ENCODE peak calls at places on chromosomes 16 and 17, in seven cellular contexts. O is breast epithelium, A is body of pancreas, Z is bronchial epithelial cell, Y is thoracic aorta, K is upper lobe of right lung, V is dorsolateral prefrontal cortex. Q is an unnamed sample.

GRCh38 chr17:17537311-17538099 is 41.3 kb upstream of the RASD1 start:
- DNase-seq in O (no peak), A (peak), Z (no peak), Y (no peak), K (no peak), V (no peak), Q (peak)

GRCh38 chr17:80751070-80751459 is 206.4 kb downstream of the RPTOR start:
- DNase-seq in O (no peak), A (no peak), Z (no peak), Y (no peak), K (no peak), V (no peak), Q (no peak)

GRCh38 chr17:39014044-39014794 is 47.0 kb upstream of the FBXO47 start:
- DNase-seq in O (no peak), A (no peak), Z (peak), Y (no peak), K (no peak), V (no peak), Q (peak)

GRCh38 chr16:30786936-30787612 is at the start of gene ZNF629:
- DNase-seq in O (peak), A (peak), Z (no peak), Y (peak), K (peak), V (peak), Q (peak)

GRCh38 chr17:42112552-42113176 is at the start of gene DHX58:
- DNase-seq in O (peak), A (peak), Z (peak), Y (no peak), K (peak), V (peak), Q (peak)

GRCh38 chr17:73801455-73802100 is 157.3 kb upstream of the SDK2 start:
- DNase-seq in O (no peak), A (no peak), Z (no peak), Y (no peak), K (no peak), V (no peak), Q (no peak)

GRCh38 chr16:29943846-29944669 is 17.8 kb upstream of the TMEM219 start:
- DNase-seq in O (no peak), A (peak), Z (peak), Y (no peak), K (no peak), V (no peak), Q (peak)

GRCh38 chr17:55527520-55528118 is 16.4 kb upstream of the SMIM36 start:
- DNase-seq in O (no peak), A (peak), Z (peak), Y (no peak), K (no peak), V (no peak), Q (peak)

GRCh38 chr17:66842505-66842904 is 7.6 kb downstream of the CACNG5 start:
- DNase-seq in O (no peak), A (no peak), Z (no peak), Y (no peak), K (no peak), V (no peak), Q (no peak)

GRCh38 chr17:45123930-45124796 is 8.2 kb downstream of the PLCD3 start:
- DNase-seq in O (no peak), A (no peak), Z (peak), Y (peak), K (no peak), V (no peak), Q (peak)

GRCh38 chr17:48175692-48176450 is 68.3 kb downstream of the SNX11 start:
- DNase-seq in O (no peak), A (no peak), Z (no peak), Y (no peak), K (no peak), V (no peak), Q (peak)

DNA sequence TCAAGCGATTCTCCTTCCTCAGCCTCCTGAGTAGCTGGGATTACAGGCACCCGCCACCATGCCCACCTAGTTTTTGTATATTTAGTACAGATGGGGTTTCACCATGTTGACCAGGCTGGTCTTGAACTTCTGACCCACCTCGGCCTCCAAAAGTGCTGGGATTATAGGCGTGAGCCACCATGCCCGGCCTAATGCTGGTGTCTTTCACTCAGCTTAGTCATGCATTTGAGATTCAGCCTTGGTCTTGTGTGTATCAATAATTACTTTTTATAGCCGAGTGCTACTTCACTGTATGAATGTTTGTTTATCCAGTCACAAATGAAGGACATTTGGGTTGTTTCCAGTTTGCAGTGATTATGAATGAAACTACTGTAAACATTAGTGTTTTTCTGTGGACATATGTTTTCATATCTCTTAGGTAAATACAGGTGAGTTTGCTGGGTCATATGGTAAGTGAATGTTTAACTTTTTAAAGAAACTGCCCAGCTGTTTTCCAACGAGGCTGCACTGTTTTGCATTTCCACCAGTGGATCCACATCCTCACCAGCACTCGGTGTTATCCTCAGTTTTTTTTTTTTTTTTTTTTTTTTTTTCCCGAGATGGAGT is 11.0 kb upstream of the PLCG2 start:
- DNase-seq in O (no peak), A (peak), Z (peak), Y (no peak), K (no peak), V (no peak), Q (no peak)
- TF ChIP-seq CTCF in O (no peak), A (no peak), Z (no peak), Y (no peak), K (no peak), V (no peak), Q (no peak)

GRCh38 chr16:3152273-3153076 is 17.6 kb downstream of the ZNF213 start:
- DNase-seq in O (peak), A (peak), Z (peak), Y (peak), K (peak), V (peak), Q (peak)

GRCh38 chr16:3152022-3152272 is 17.1 kb downstream of the ZNF213 start:
- DNase-seq in O (no peak), A (no peak), Z (no peak), Y (no peak), K (no peak), V (no peak), Q (no peak)

GRCh38 chr16:3155181-3155580 is 20.4 kb downstream of the ZNF213 start:
- DNase-seq in O (no peak), A (no peak), Z (no peak), Y (no peak), K (no peak), V (no peak), Q (no peak)

GRCh38 chr16:3150346-3151218 is 15.8 kb downstream of the ZNF213 start:
- DNase-seq in O (peak), A (peak), Z (peak), Y (peak), K (peak), V (peak), Q (peak)

DNA sequence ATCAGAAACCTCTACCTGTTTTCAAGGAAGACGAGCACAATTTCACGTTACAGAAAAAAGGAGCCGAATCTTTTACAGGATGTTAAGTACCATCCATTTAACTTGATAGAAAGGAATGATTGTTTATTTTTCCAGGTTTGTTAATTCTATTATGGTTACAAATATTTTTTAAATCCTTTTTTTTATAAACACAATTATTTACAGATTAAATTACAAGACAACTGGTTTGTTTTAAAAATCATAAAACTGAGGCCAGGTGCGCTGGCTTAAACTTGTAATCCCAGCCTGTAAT is 18.2 kb downstream of the ZNF213 start:
- DNase-seq in O (no peak), A (no peak), Z (no peak), Y (no peak), K (no peak), V (no peak), Q (no peak)
- H3K4me3 ChIP-seq in O (peak), A (no peak), Z (no peak), Y (no peak), K (peak), V (peak), Q (no peak)

DNA sequence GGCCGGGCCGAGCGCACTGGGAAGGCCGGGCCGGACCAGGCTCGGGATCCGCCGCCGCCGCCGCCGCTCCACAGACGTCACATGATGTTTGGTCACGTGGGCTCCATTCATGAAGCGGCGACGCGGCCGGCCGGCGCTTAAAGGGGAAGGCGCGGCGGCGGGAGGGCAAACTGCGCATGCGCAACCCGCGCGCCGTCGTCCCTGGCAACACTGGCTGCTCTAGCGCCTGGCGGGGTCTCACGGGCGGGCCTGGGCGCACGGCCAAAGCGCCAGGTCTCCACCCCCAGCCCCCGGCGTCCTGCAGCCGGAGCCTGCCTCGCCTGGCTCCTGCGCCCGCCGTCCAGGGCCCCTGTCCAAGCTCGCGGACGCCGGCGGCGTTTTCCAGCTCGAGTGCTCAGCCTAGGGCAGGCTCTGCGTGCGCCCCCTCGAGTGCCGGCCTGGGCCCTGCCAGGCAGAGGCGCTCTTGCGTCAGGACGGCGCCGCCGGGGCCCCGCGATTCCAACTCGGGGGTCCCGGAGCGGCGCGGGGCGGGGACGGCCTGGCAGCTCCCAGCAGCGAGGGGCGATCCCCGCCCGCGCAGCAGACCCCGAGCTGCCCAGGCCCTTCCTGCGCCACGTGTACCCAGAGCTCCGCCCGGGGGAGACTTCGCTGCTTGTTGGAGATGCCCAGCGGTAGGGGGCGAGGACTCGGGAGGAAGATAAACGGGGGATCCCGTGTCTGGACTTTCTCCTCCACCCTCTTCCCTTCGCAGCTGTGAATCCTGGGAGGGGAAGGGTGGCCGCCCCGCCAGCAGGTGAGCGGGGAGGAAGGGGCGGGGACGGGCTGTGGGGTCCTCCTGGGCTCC is at the start of gene MAFG:
- DNase-seq in O (peak), A (peak), Z (peak), Y (peak), K (peak), V (peak), Q (peak)
- TF ChIP-seq CTCF in O (peak), A (no peak), Z (no peak), Y (peak), K (peak), V (peak), Q (peak)

GRCh38 chr17:8150194-8151119 is 1.7 kb downstream of the PER1 start:
- DNase-seq in O (no peak), A (no peak), Z (no peak), Y (no peak), K (peak), V (no peak), Q (peak)
- H3K4me3 ChIP-seq in O (peak), A (no peak), Z (peak), Y (peak), K (peak), V (peak), Q (peak)

GRCh38 chr17:5286846-5287245 is 4.8 kb downstream of the RABEP1 start:
- DNase-seq in O (no peak), A (no peak), Z (no peak), Y (no peak), K (no peak), V (no peak), Q (no peak)

GRCh38 chr17:5282639-5283217 is 644 bp downstream of the RABEP1 start:
- DNase-seq in O (no peak), A (peak), Z (peak), Y (no peak), K (peak), V (peak), Q (peak)

GRCh38 chr17:5283531-5284315 is 1.6 kb downstream of the RABEP1 start:
- DNase-seq in O (no peak), A (no peak), Z (peak), Y (no peak), K (no peak), V (no peak), Q (peak)

DNA sequence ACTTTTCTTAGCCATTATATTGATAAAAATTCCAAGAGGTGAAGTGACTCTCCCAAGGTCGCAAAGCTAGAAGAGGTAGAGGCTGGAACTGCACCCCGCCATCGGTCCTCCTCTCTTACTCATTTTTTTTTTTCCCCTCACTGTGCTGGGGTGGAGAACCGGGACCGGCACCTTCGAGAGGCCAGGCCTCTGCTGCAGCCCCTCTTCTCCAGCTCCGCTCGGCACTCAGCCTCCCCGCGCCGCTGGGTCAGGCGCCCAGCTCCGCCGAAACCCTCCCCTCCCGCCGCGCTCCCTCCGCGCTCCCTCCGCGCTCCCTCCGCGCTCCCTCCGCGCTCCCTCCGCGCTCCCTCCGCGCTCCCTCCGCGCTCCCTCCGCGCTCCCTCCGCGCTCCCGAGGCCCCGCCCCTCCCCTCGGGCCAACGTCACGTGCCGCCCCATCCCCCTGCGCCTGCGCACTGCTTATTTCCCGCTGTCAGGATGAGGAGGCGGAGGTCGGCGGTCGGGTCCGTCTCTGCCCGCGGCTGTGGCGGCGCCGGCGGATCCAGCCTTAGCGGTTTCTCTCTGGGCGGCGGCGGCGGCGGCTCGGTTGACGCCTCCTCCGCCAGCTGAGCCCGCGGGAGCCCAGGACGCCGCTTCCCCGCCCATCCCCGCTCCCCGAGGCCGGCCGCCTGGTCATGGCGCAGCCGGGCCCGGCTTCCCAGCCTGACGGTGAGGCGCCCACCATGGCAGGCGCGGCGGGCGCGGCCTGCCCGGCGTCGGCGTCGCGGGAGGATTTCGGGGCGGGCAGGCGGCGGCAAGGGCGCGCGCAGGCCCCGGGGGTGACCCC is at the start of gene RABEP1:
- DNase-seq in O (peak), A (peak), Z (peak), Y (peak), K (peak), V (peak), Q (peak)
- TF ChIP-seq CTCF in O (no peak), A (no peak), Z (no peak), Y (peak), K (peak), V (peak), Q (peak)

GRCh38 chr16:3999479-3999868 is 116.8 kb downstream of the ADCY9 start:
- DNase-seq in O (no peak), A (no peak), Z (no peak), Y (no peak), K (no peak), V (peak), Q (peak)
- H3K4me3 ChIP-seq in O (no peak), A (no peak), Z (no peak), Y (no peak), K (no peak), V (no peak), Q (peak)

GRCh38 chr16:57626420-57627170 is 1.8 kb upstream of the ADGRG1 start:
- DNase-seq in O (no peak), A (no peak), Z (no peak), Y (no peak), K (no peak), V (no peak), Q (no peak)

GRCh38 chr16:57628008-57628781 is at the start of gene ADGRG1:
- DNase-seq in O (peak), A (peak), Z (peak), Y (peak), K (no peak), V (peak), Q (peak)

GRCh38 chr16:57628782-57629181 is 352 bp downstream of the ADGRG1 start:
- DNase-seq in O (no peak), A (no peak), Z (no peak), Y (no peak), K (no peak), V (no peak), Q (no peak)

GRCh38 chr16:57624806-57625500 is 3.5 kb upstream of the ADGRG1 start:
- DNase-seq in O (no peak), A (no peak), Z (no peak), Y (no peak), K (no peak), V (peak), Q (no peak)

DNA sequence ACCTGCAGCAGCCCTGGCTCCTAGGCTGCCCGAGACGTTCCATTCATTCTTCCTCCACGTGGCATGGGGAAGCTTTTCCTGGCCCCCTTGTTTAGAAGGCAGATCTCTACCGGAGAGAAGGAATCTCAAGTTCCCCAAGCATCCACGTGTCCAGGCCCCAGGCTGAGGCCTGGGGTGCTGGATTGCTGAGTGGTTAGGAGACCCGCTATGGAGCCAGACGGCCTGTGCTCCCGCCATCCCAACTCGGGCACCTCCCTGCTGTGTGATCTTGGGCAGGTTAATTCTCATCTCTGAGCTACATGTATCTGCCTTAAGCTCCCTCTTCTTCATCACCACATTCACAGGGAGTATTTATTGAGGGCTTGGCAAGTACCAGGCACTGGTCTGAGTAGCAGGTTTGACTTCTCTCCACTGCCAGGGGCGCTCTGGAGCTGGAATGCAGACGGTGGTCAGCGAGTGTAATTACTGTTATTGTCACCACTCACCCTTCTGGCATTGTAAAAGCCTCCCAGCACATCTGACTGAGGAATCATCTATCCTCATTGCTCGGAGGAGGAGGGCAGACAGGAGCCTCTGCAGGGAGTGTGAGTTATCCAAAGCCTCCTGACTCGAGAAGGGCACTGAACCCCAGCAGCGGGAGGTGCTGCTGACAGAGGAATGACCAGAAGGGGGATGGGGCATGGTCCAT is 1.1 kb upstream of the ADGRG1 start:
- DNase-seq in O (peak), A (no peak), Z (peak), Y (no peak), K (no peak), V (no peak), Q (peak)
- TF ChIP-seq CTCF in O (no peak), A (no peak), Z (no peak), Y (no peak), K (no peak), V (peak), Q (peak)

GRCh38 chr16:67157892-67158635 is 1.6 kb downstream of the TRADD start:
- DNase-seq in O (no peak), A (no peak), Z (peak), Y (no peak), K (no peak), V (no peak), Q (no peak)
- H3K4me3 ChIP-seq in O (no peak), A (no peak), Z (no peak), Y (no peak), K (no peak), V (no peak), Q (no peak)